ENCODE peak calls at places on chromosomes 16 and 17, in six cellular contexts. A is HCT116, K is HepG2, F is GM12878, Z is endothelial cell of umbilical vein, Y is SK-N-SH. D is an unnamed sample.

GRCh38 chr16:47731252-47731651 is 270.1 kb downstream of the PHKB start:
- DNase-seq in A (no peak), K (peak; percentile 23), F (no peak), Z (no peak), Y (no peak), D (no peak)

GRCh38 chr16:20743591-20743990 is 2.0 kb upstream of the THUMPD1 start:
- DNase-seq in A (no peak), K (no peak), F (no peak), Z (no peak), Y (no peak), D (no peak)

GRCh38 chr16:73126453-73126853 is 78.5 kb upstream of the ZFHX3 start:
- DNase-seq in A (no peak), K (peak; percentile 45), F (no peak), Z (no peak), Y (no peak), D (peak; percentile 24)

GRCh38 chr16:8691728-8692127 is 17.3 kb downstream of the ABAT start:
- DNase-seq in A (no peak), K (no peak), F (no peak), Z (no peak), Y (no peak), D (no peak)

GRCh38 chr16:85240982-85241924 is 129.0 kb upstream of the CIBAR2 start:
- DNase-seq in A (no peak), K (no peak), F (no peak), Z (no peak), Y (no peak), D (no peak)

GRCh38 chr16:87855852-87856715 is 13.2 kb downstream of the SLC7A5 start:
- DNase-seq in A (no peak), K (peak; percentile 83), F (no peak), Z (no peak), Y (peak; percentile 75), D (no peak)

GRCh38 chr17:81142301-81143199 is 22.8 kb upstream of the PVALEF start:
- DNase-seq in A (peak; percentile 76), K (peak; percentile 82), F (peak; percentile 5), Z (peak; percentile 80), Y (peak; percentile 96), D (peak; percentile 20)

GRCh38 chr17:2123467-2124251 is 68.8 kb downstream of the HIC1 start:
- DNase-seq in A (no peak), K (no peak), F (no peak), Z (peak; percentile 55), Y (no peak), D (no peak)

GRCh38 chr17:75182569-75183436 is at the start of gene SUMO2:
- DNase-seq in A (peak; percentile 95), K (peak; percentile 84), F (peak; percentile 85), Z (peak; percentile 96), Y (peak; percentile 100), D (peak; percentile 45)

DNA sequence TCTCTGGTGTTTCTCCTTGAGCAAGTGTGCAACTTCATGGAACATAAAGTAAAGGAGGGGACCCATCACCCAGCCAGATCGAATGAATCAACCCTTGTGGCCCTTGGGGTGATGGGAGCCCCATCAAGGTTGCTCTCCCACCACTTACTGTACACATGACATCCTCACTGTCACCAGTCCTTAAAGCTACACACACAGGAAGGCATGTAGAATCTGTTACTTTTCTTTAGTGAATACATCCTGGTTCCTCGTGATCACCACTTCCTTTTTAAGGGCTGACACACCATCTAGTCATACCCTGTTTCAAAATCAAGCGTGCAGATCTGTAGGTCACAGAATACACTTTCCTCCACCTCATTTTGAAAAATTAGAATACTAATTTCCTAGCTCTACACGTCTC is 22.6 kb upstream of the MPHOSPH6 start:
- DNase-seq in A (no peak), K (no peak), F (no peak), Z (peak; percentile 86), Y (no peak), D (no peak)
- H3K9ac ChIP-seq in A (no peak overlapping the region), K (no peak overlapping the region), F (no peak overlapping the region), Z (peak overlapping the region; percentile 44), Y (no peak overlapping the region), D (no peak overlapping the region)

DNA sequence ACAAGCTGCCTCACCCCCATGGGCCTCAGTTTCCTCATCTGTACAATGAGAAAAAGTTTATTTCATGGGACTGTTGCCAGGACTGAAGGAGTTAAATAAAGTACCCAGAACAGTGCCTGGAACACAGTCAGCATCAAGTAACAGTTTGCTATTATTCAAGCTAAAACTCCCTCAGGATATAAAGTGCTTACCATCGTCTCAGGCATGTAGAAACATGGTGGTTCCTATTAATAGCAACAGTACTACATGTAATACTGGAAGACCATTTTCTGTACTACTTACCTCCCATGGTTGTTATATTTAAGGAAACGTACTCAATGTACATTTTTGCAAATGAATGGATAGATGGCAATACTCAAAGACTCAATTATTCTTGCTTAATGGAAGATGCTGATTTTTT is 93.4 kb downstream of the NCOR1 start:
- DNase-seq in A (no peak), K (no peak), F (no peak), Z (no peak), Y (no peak), D (no peak)
- H3K27ac ChIP-seq in A (no peak overlapping the region), K (no peak overlapping the region), F (no peak overlapping the region), Z (no peak overlapping the region), Y (no peak overlapping the region), D (no peak overlapping the region)

GRCh38 chr17:39629894-39630293 is 3.1 kb downstream of the PPP1R1B start:
- DNase-seq in A (no peak), K (peak; percentile 58), F (no peak), Z (no peak), Y (no peak), D (no peak)
- TF ChIP-seq POLR2AphosphoS5 in A (no peak), K (no peak), F (no peak), Z (no peak), Y (no peak), D (no peak)

DNA sequence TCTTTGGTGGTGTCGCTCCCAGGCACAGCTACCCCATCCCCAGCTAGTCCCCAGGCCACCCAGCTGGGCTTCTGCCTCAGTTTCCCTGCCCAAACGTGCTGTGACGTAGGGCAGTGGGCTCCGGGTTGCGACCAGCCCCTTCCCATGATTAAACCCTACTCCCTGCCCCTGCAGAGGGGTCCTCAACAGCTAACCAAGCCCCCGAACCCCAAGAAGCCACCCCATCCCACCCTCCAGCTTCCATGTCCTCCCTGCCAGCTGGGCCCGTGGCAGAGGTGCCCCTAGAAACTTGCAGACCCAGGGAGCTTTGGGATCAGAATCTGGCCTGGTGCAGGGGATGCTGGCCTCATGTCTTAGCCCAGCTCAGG is 879 bp upstream of the NTN3 start:
- DNase-seq in A (no peak), K (no peak), F (no peak), Z (no peak), Y (no peak), D (no peak)
- H3K9ac ChIP-seq in A (no peak overlapping the region), K (no peak overlapping the region), F (no peak overlapping the region), Z (no peak overlapping the region), Y (no peak overlapping the region), D (no peak overlapping the region)

GRCh38 chr17:48555183-48555615 is 10.3 kb upstream of the HOXB2 start:
- DNase-seq in A (no peak), K (no peak), F (no peak), Z (peak; percentile 89), Y (no peak), D (no peak)
- H3K27ac ChIP-seq in A (no peak overlapping the region), K (no peak overlapping the region), F (no peak overlapping the region), Z (no peak overlapping the region), Y (no peak overlapping the region), D (no peak overlapping the region)

DNA sequence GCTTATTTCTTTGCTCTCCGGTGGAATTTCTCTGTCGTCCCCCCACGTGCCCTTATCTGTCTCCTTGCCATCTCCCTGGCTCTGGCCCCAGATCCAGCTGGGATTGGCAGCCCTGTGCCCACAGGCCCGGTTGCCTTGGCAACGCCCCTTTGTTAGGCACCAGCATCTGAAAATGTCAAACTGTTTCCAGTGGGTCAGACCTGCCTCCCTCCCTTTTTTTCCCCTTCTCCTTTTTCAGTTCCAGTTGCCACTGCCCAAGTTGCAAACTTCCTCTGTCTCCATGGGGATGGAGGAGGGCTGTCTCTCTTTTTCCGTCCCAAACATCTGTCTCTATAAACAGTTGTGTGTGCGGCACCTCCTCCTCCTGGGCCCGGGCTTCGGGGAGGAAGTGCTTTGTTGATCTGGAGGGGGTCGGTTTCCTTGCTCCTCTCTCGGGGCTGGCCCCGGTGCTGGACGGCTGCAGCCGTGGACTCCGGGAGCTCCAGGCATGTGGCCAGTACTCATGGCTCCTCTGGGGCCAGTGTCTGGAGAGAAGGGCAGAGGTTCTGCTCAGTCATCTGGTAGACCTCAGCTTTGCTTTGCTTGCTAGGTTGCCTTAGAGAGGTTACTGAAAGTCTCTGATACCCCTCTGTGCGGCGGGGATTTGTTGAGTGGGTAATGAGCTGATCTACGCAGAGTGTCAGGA is 35.3 kb downstream of the SOCS3 start:
- DNase-seq in A (no peak), K (no peak), F (no peak), Z (peak; percentile 97), Y (peak; percentile 89), D (no peak)
- TF ChIP-seq POLR2AphosphoS5 in A (no peak), K (no peak), F (no peak), Z (no peak), Y (no peak), D (no peak)